ENCODE peak calls at places on chromosomes 13 and 19, in ten cellular contexts. Q, B, H, K, Z, S, O, V, X and N are unnamed samples.
A peak's percentile ranks its signal among the peaks of the same experiment; 100 is the strongest.

GRCh38 chr13:97028441-97029299 is 34.4 kb upstream of the OXGR1 start:
- DNase-seq in B (peak; percentile 40), Q (peak; percentile 62), X (peak; percentile 78), V (peak; percentile 84), S (peak; percentile 46), Z (peak; percentile 10), H (peak; percentile 76), K (peak; percentile 26), O (peak; percentile 23), N (peak; percentile 68)

GRCh38 chr13:47332149-47332548 is 435.3 kb upstream of the HTR2A start:
- DNase-seq in H (peak; percentile 17), Z (no peak), V (no peak), K (no peak), B (peak; percentile 8), X (no peak), O (no peak), Q (peak; percentile 31), S (no peak), N (peak; percentile 29)

GRCh38 chr19:1027953-1028902 is 1.8 kb downstream of the CNN2 start:
- DNase-seq in H (peak; percentile 98), S (peak; percentile 92), Z (peak; percentile 75), X (peak; percentile 47), V (no peak), B (peak; percentile 95), Q (peak; percentile 96), K (no peak), O (peak; percentile 43), N (peak; percentile 97)

GRCh38 chr13:111043575-111043982 is 71.5 kb upstream of the ARHGEF7 start:
- DNase-seq in O (no peak), H (peak; percentile 62), B (no peak), Z (no peak), V (no peak), S (no peak), K (no peak), Q (no peak), X (no peak), N (peak; percentile 66)

GRCh38 chr13:103430368-103430767 is 364.2 kb upstream of the SLC10A2 start:
- DNase-seq in Z (no peak), V (no peak), K (no peak), S (no peak), H (no peak), O (no peak), Q (no peak), X (no peak), B (no peak), N (no peak)

GRCh38 chr19:28242317-28242927 is 970.5 kb downstream of the UQCRFS1 start:
- DNase-seq in V (peak; percentile 32), Z (no peak), H (peak; percentile 60), S (peak; percentile 3), O (peak; percentile 23), B (no peak), Q (peak; percentile 59), X (peak; percentile 3), K (no peak), N (peak; percentile 52)

GRCh38 chr13:49272296-49272695 is 24.6 kb downstream of the CDADC1 start:
- DNase-seq in Q (no peak), B (no peak), Z (no peak), S (no peak), K (no peak), V (no peak), X (no peak), H (no peak), O (no peak), N (no peak)

GRCh38 chr13:33069365-33069764 is 53.1 kb downstream of the KL start:
- DNase-seq in B (no peak), Z (no peak), S (peak; percentile 21), X (peak; percentile 25), H (no peak), O (no peak), V (no peak), Q (no peak), K (no peak), N (peak; percentile 48)

GRCh38 chr19:10288662-10289166 is 1.0 kb upstream of the ICAM5 start:
- DNase-seq in Z (peak; percentile 76), O (peak; percentile 85), S (peak; percentile 63), K (peak; percentile 51), Q (no peak), X (no peak), H (peak; percentile 55), V (no peak), B (peak; percentile 40), N (peak; percentile 80)

GRCh38 chr13:29428310-29428991 is 167.0 kb downstream of the SLC7A1 start:
- DNase-seq in Q (no peak), S (peak; percentile 50), B (no peak), O (no peak), X (no peak), K (peak; percentile 50), H (peak; percentile 9), Z (no peak), V (no peak), N (peak; percentile 14)

GRCh38 chr13:39417643-39418042 is 185.3 kb downstream of the LHFPL6 start:
- DNase-seq in Q (peak; percentile 57), H (peak; percentile 71), X (peak; percentile 74), Z (no peak), B (peak; percentile 72), O (no peak), S (peak; percentile 29), V (no peak), K (peak; percentile 7), N (peak; percentile 80)

GRCh38 chr19:47243776-47244547 is 12.4 kb upstream of the CCDC9 start:
- DNase-seq in V (peak; percentile 77), X (peak; percentile 100), Q (peak; percentile 97), B (peak; percentile 97), K (peak; percentile 86), H (peak; percentile 99), S (peak; percentile 95), Z (peak; percentile 98), O (peak; percentile 94), N (peak; percentile 99)

GRCh38 chr19:47240996-47241918 is 10.3 kb upstream of the BBC3 start:
- DNase-seq in O (peak; percentile 69), S (peak; percentile 95), H (peak; percentile 82), Z (peak; percentile 81), X (peak; percentile 72), V (peak; percentile 60), B (peak; percentile 79), K (peak; percentile 82), Q (peak; percentile 72), N (peak; percentile 84)

GRCh38 chr19:47240561-47240960 is 9.6 kb upstream of the BBC3 start:
- DNase-seq in S (no peak), X (no peak), Q (no peak), O (no peak), K (no peak), Z (no peak), V (no peak), H (no peak), B (no peak), N (no peak)

GRCh38 chr19:47241919-47242644 is 11.1 kb upstream of the BBC3 start:
- DNase-seq in B (no peak), Z (no peak), V (no peak), K (no peak), Q (no peak), H (no peak), X (no peak), O (no peak), S (no peak), N (no peak)

GRCh38 chr19:47243364-47243775 is 12.4 kb upstream of the BBC3 start:
- DNase-seq in Z (no peak), O (no peak), V (no peak), K (no peak), Q (peak; percentile 36), B (no peak), H (no peak), S (no peak), X (peak; percentile 37), N (no peak)
- H3K4me3 ChIP-seq in Z (peak overlapping the region; percentile 66), O (peak overlapping the region; percentile 49), V (no peak overlapping the region), K (peak overlapping the region; percentile 49), Q (peak overlapping the region; percentile 66), B (peak overlapping the region; percentile 37), H (peak overlapping the region; percentile 9), S (peak overlapping the region; percentile 45), X (no peak overlapping the region), N (peak overlapping the region; percentile 43)

GRCh38 chr13:23512762-23513395 is 57.3 kb upstream of the TNFRSF19 start:
- DNase-seq in K (no peak), Q (no peak), Z (no peak), V (no peak), H (no peak), X (no peak), S (no peak), B (no peak), O (no peak), N (no peak)
- TF ChIP-seq CTCF in K (no peak), Q (peak; percentile 29), Z (peak; percentile 1), V (no peak), H (peak; percentile 7), X (peak; percentile 2), S (no peak), B (peak; percentile 8), O (no peak), N (no peak)

GRCh38 chr13:99985886-99986527 is 4.4 kb downstream of the ZIC2 start:
- DNase-seq in O (no peak), H (no peak), Q (no peak), S (no peak), X (no peak), B (no peak), V (no peak), Z (no peak), K (no peak), N (no peak)

GRCh38 chr13:99985243-99985874 is 3.8 kb downstream of the ZIC2 start:
- DNase-seq in H (no peak), K (no peak), Q (no peak), S (no peak), Z (no peak), V (no peak), O (no peak), X (no peak), B (no peak), N (no peak)

GRCh38 chr13:99987180-99988047 is 5.8 kb downstream of the ZIC2 start:
- DNase-seq in Z (no peak), V (no peak), S (no peak), B (no peak), K (no peak), O (no peak), Q (no peak), X (no peak), H (no peak), N (no peak)

GRCh38 chr13:99988469-99989375 is 7.1 kb downstream of the ZIC2 start:
- DNase-seq in B (no peak), Z (no peak), H (no peak), S (no peak), X (no peak), O (no peak), Q (no peak), K (no peak), V (no peak), N (peak; percentile 61)

DNA sequence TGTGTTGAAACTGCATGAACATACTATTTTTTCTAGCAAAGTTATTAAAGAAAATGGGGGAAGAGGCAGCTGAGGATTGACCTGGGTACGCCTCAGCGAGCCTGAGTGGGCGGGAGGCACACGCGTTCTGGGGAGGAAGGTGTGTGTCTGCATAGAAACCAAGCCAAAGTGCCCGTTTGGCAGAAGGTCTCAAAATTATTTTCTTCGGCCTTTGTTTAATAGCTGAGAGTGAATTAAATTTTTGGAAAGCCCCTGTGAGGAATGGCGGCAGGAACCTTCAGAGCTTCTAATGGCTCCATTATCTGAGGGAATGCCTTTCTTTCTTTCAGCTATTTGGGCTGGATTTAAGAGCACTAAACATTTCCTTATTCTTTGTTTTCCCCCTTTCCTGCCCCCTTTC is 5.2 kb downstream of the ZIC2 start:
- DNase-seq in S (no peak), Z (no peak), V (no peak), B (no peak), K (no peak), X (no peak), H (no peak), Q (no peak), O (no peak), N (peak; percentile 63)
- H3K4me3 ChIP-seq in S (no peak overlapping the region), Z (no peak overlapping the region), V (no peak overlapping the region), B (no peak overlapping the region), K (peak overlapping the region; percentile 37), X (no peak overlapping the region), H (no peak overlapping the region), Q (no peak overlapping the region), O (no peak overlapping the region), N (peak overlapping the region; percentile 90)

GRCh38 chr19:58362272-58362994 is at the start of gene ZNF497:
- DNase-seq in Q (peak; percentile 95), V (peak; percentile 93), Z (peak; percentile 98), H (peak; percentile 99), O (peak; percentile 100), B (peak; percentile 93), X (peak; percentile 98), K (peak; percentile 97), S (peak; percentile 97), N (peak; percentile 97)
- TF ChIP-seq CTCF in Q (no peak), V (peak; percentile 46), Z (no peak), H (no peak), O (no peak), B (peak; percentile 13), X (peak; percentile 9), K (peak; percentile 46), S (no peak), N (peak; percentile 7)